ENCODE peak calls at places on chromosomes 13 and 19, in eight cellular contexts. One of them, this sample, is unnamed.

GRCh38 chr13:66714795-66715194 is 515.3 kb downstream of the PCDH9 start:
- DNase-seq in heart right ventricle: no peak
- DNase-seq in SK-N-SH: no peak
- DNase-seq in mammary epithelial cell: no peak
- DNase-seq in stomach: no peak
- DNase-seq in body of pancreas: no peak
- DNase-seq in transverse colon: no peak
- DNase-seq in mesendoderm: peak; percentile 2
- DNase-seq in this sample: no peak

GRCh38 chr13:49464621-49465325 is 20.7 kb downstream of the SETDB2 start:
- DNase-seq in stomach: no peak
- DNase-seq in mammary epithelial cell: no peak
- DNase-seq in mesendoderm: no peak
- DNase-seq in SK-N-SH: no peak
- DNase-seq in transverse colon: no peak
- DNase-seq in body of pancreas: no peak
- DNase-seq in heart right ventricle: no peak
- DNase-seq in this sample: no peak

GRCh38 chr13:55560331-55560730 is 1580.4 kb upstream of the PRR20A start:
- DNase-seq in transverse colon: no peak
- DNase-seq in SK-N-SH: no peak
- DNase-seq in heart right ventricle: no peak
- DNase-seq in body of pancreas: no peak
- DNase-seq in mammary epithelial cell: no peak
- DNase-seq in stomach: no peak
- DNase-seq in mesendoderm: no peak
- DNase-seq in this sample: no peak

GRCh38 chr13:28463481-28463880 is 31.4 kb downstream of the FLT1 start:
- DNase-seq in body of pancreas: no peak
- DNase-seq in transverse colon: no peak
- DNase-seq in mammary epithelial cell: no peak
- DNase-seq in heart right ventricle: no peak
- DNase-seq in SK-N-SH: no peak
- DNase-seq in stomach: no peak
- DNase-seq in mesendoderm: no peak
- DNase-seq in this sample: no peak

GRCh38 chr19:17311455-17312248 is 2.3 kb downstream of the DDA1 start:
- DNase-seq in transverse colon: no peak
- DNase-seq in body of pancreas: peak; percentile 16
- DNase-seq in mesendoderm: peak; percentile 77
- DNase-seq in heart right ventricle: no peak
- DNase-seq in SK-N-SH: no peak
- DNase-seq in mammary epithelial cell: peak; percentile 77
- DNase-seq in stomach: no peak
- DNase-seq in this sample: peak; percentile 68

GRCh38 chr13:52449323-52450011 is 967 bp downstream of the VPS36 start:
- DNase-seq in stomach: no peak
- DNase-seq in SK-N-SH: no peak
- DNase-seq in mammary epithelial cell: peak; percentile 20
- DNase-seq in mesendoderm: peak; percentile 4
- DNase-seq in body of pancreas: no peak
- DNase-seq in transverse colon: no peak
- DNase-seq in heart right ventricle: no peak
- DNase-seq in this sample: no peak

GRCh38 chr19:45152504-45153338 is 8.1 kb downstream of the NKPD1 start:
- DNase-seq in body of pancreas: peak; percentile 67
- DNase-seq in transverse colon: peak; percentile 67
- DNase-seq in mammary epithelial cell: no peak
- DNase-seq in stomach: peak; percentile 58
- DNase-seq in SK-N-SH: peak; percentile 80
- DNase-seq in heart right ventricle: peak; percentile 42
- DNase-seq in mesendoderm: peak; percentile 71
- DNase-seq in this sample: peak; percentile 89

GRCh38 chr19:39951686-39952085 is 17.3 kb upstream of the FCGBP start:
- DNase-seq in mesendoderm: no peak
- DNase-seq in stomach: peak; percentile 22
- DNase-seq in mammary epithelial cell: peak; percentile 48
- DNase-seq in SK-N-SH: no peak
- DNase-seq in transverse colon: no peak
- DNase-seq in heart right ventricle: no peak
- DNase-seq in body of pancreas: no peak
- DNase-seq in this sample: no peak

GRCh38 chr13:20415694-20416107 is 110.0 kb downstream of the CRYL1 start:
- DNase-seq in transverse colon: no peak
- DNase-seq in heart right ventricle: no peak
- DNase-seq in stomach: no peak
- DNase-seq in mesendoderm: no peak
- DNase-seq in SK-N-SH: no peak
- DNase-seq in mammary epithelial cell: no peak
- DNase-seq in body of pancreas: no peak
- DNase-seq in this sample: no peak

GRCh38 chr13:51118809-51119431 is 7.8 kb upstream of the C13orf42 start:
- DNase-seq in mammary epithelial cell: no peak
- DNase-seq in transverse colon: no peak
- DNase-seq in stomach: no peak
- DNase-seq in heart right ventricle: no peak
- DNase-seq in SK-N-SH: no peak
- DNase-seq in body of pancreas: peak; percentile 53
- DNase-seq in mesendoderm: no peak
- DNase-seq in this sample: peak; percentile 39

GRCh38 chr13:26475176-26476110 is 82.0 kb upstream of the WASF3 start:
- DNase-seq in stomach: no peak
- DNase-seq in mammary epithelial cell: no peak
- DNase-seq in transverse colon: no peak
- DNase-seq in body of pancreas: no peak
- DNase-seq in SK-N-SH: no peak
- DNase-seq in heart right ventricle: no peak
- DNase-seq in mesendoderm: no peak
- DNase-seq in this sample: peak; percentile 89

GRCh38 chr19:46426506-46427162 is 2.1 kb downstream of the PNMA8C start:
- DNase-seq in heart right ventricle: peak; percentile 59
- DNase-seq in stomach: peak; percentile 55
- DNase-seq in mesendoderm: peak; percentile 87
- DNase-seq in transverse colon: peak; percentile 46
- DNase-seq in SK-N-SH: peak; percentile 94
- DNase-seq in body of pancreas: peak; percentile 90
- DNase-seq in mammary epithelial cell: no peak
- DNase-seq in this sample: peak; percentile 95
- H3K4me3 ChIP-seq in heart right ventricle: peak overlapping the region; percentile 65
- H3K4me3 ChIP-seq in stomach: peak overlapping the region; percentile 54
- H3K4me3 ChIP-seq in mesendoderm: peak overlapping the region; percentile 80
- H3K4me3 ChIP-seq in transverse colon: peak overlapping the region; percentile 35
- H3K4me3 ChIP-seq in SK-N-SH: peak overlapping the region; percentile 62
- H3K4me3 ChIP-seq in body of pancreas: peak overlapping the region; percentile 71
- H3K4me3 ChIP-seq in mammary epithelial cell: peak overlapping the region; percentile 8
- H3K4me3 ChIP-seq in this sample: peak overlapping the region; percentile 85

DNA sequence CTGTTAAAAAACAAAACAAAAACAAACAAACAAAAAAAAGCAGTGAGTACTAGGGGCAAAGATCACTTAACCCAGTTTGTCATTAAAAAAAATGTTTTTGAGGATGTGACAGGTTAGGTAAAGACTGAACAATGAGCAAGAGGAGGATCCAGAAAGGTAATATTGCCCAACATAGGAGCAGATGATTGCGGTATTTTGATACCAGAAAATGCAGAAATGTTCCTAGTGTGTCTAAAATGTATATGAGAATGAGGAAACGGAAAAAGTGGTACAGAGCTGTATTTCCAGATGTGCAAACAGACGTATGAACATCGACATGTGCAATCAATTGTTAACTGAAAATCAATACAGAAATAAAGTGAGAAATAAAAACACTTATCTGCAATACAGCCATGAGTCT is 4.9 kb upstream of the LILRA4 start:
- DNase-seq in SK-N-SH: no peak
- DNase-seq in transverse colon: no peak
- DNase-seq in body of pancreas: no peak
- DNase-seq in mesendoderm: no peak
- DNase-seq in mammary epithelial cell: no peak
- DNase-seq in stomach: no peak
- DNase-seq in heart right ventricle: no peak
- DNase-seq in this sample: no peak
- H3K27me3 ChIP-seq in SK-N-SH: peaks cover 68% of the 10 kb centered on the region
- H3K27me3 ChIP-seq in transverse colon: peaks cover 5% of the 10 kb centered on the region
- H3K27me3 ChIP-seq in body of pancreas: no peaks in the 10 kb centered on the region
- H3K27me3 ChIP-seq in mesendoderm: no peaks in the 10 kb centered on the region
- H3K27me3 ChIP-seq in mammary epithelial cell: no peaks in the 10 kb centered on the region
- H3K27me3 ChIP-seq in stomach: no peaks in the 10 kb centered on the region
- H3K27me3 ChIP-seq in heart right ventricle: no peaks in the 10 kb centered on the region
- H3K27me3 ChIP-seq in this sample: no peaks in the 10 kb centered on the region

GRCh38 chr19:46487178-46487801 is 8.4 kb downstream of the PNMA8B start:
- DNase-seq in heart right ventricle: no peak
- DNase-seq in mesendoderm: no peak
- DNase-seq in SK-N-SH: no peak
- DNase-seq in stomach: no peak
- DNase-seq in transverse colon: no peak
- DNase-seq in mammary epithelial cell: no peak
- DNase-seq in body of pancreas: no peak
- DNase-seq in this sample: no peak
- H3K4me3 ChIP-seq in heart right ventricle: peak overlapping the region; percentile 48
- H3K4me3 ChIP-seq in mesendoderm: no peak overlapping the region
- H3K4me3 ChIP-seq in SK-N-SH: peak overlapping the region; percentile 52
- H3K4me3 ChIP-seq in stomach: peak overlapping the region; percentile 28
- H3K4me3 ChIP-seq in transverse colon: no peak overlapping the region
- H3K4me3 ChIP-seq in mammary epithelial cell: peak overlapping the region; percentile 42
- H3K4me3 ChIP-seq in body of pancreas: no peak overlapping the region
- H3K4me3 ChIP-seq in this sample: peak overlapping the region; percentile 68

GRCh38 chr13:21671793-21672680 is 1.2 kb downstream of the FGF9 start:
- DNase-seq in body of pancreas: no peak
- DNase-seq in stomach: no peak
- DNase-seq in transverse colon: no peak
- DNase-seq in mesendoderm: no peak
- DNase-seq in SK-N-SH: peak; percentile 31
- DNase-seq in heart right ventricle: no peak
- DNase-seq in mammary epithelial cell: no peak
- DNase-seq in this sample: peak; percentile 49
- H3K27me3 ChIP-seq in body of pancreas: no peaks in the 10 kb centered on the region
- H3K27me3 ChIP-seq in stomach: peaks cover 56% of the 10 kb centered on the region
- H3K27me3 ChIP-seq in transverse colon: peaks cover 69% of the 10 kb centered on the region
- H3K27me3 ChIP-seq in mesendoderm: peaks cover 39% of the 10 kb centered on the region
- H3K27me3 ChIP-seq in SK-N-SH: peaks cover 89% of the 10 kb centered on the region
- H3K27me3 ChIP-seq in heart right ventricle: peaks cover 3% of the 10 kb centered on the region
- H3K27me3 ChIP-seq in mammary epithelial cell: peaks cover 21% of the 10 kb centered on the region
- H3K27me3 ChIP-seq in this sample: peaks cover 85% of the 10 kb centered on the region

GRCh38 chr19:19538077-19538764 is at the start of gene CILP2:
- DNase-seq in mammary epithelial cell: no peak
- DNase-seq in body of pancreas: peak; percentile 55
- DNase-seq in transverse colon: peak; percentile 41
- DNase-seq in SK-N-SH: peak; percentile 96
- DNase-seq in stomach: peak; percentile 37
- DNase-seq in heart right ventricle: no peak
- DNase-seq in mesendoderm: peak; percentile 69
- DNase-seq in this sample: peak; percentile 94

GRCh38 chr19:19538767-19539166 is 702 bp downstream of the CILP2 start:
- DNase-seq in transverse colon: no peak
- DNase-seq in mammary epithelial cell: no peak
- DNase-seq in SK-N-SH: no peak
- DNase-seq in body of pancreas: no peak
- DNase-seq in mesendoderm: peak; percentile 36
- DNase-seq in heart right ventricle: no peak
- DNase-seq in stomach: no peak
- DNase-seq in this sample: peak; percentile 64

GRCh38 chr19:19535311-19536191 is 2.5 kb upstream of the CILP2 start:
- DNase-seq in body of pancreas: no peak
- DNase-seq in heart right ventricle: no peak
- DNase-seq in transverse colon: no peak
- DNase-seq in mesendoderm: no peak
- DNase-seq in mammary epithelial cell: no peak
- DNase-seq in SK-N-SH: no peak
- DNase-seq in stomach: no peak
- DNase-seq in this sample: no peak

GRCh38 chr19:19539738-19540703 is 2.0 kb downstream of the CILP2 start:
- DNase-seq in transverse colon: peak; percentile 72
- DNase-seq in stomach: peak; percentile 69
- DNase-seq in heart right ventricle: peak; percentile 45
- DNase-seq in mesendoderm: peak; percentile 83
- DNase-seq in body of pancreas: peak; percentile 56
- DNase-seq in mammary epithelial cell: peak; percentile 25
- DNase-seq in SK-N-SH: peak; percentile 93
- DNase-seq in this sample: peak; percentile 96

GRCh38 chr19:19537321-19538048 is 580 bp upstream of the CILP2 start:
- DNase-seq in heart right ventricle: no peak
- DNase-seq in stomach: no peak
- DNase-seq in transverse colon: no peak
- DNase-seq in mammary epithelial cell: no peak
- DNase-seq in mesendoderm: no peak
- DNase-seq in body of pancreas: peak; percentile 31
- DNase-seq in SK-N-SH: no peak
- DNase-seq in this sample: peak; percentile 62
- H3K4me3 ChIP-seq in heart right ventricle: no peak overlapping the region
- H3K4me3 ChIP-seq in stomach: peak overlapping the region; percentile 7
- H3K4me3 ChIP-seq in transverse colon: no peak overlapping the region
- H3K4me3 ChIP-seq in mammary epithelial cell: no peak overlapping the region
- H3K4me3 ChIP-seq in mesendoderm: no peak overlapping the region
- H3K4me3 ChIP-seq in body of pancreas: no peak overlapping the region
- H3K4me3 ChIP-seq in SK-N-SH: no peak overlapping the region
- H3K4me3 ChIP-seq in this sample: peak overlapping the region; percentile 74

GRCh38 chr13:112000888-112001287 is 66.1 kb upstream of the SOX1 start:
- DNase-seq in heart right ventricle: no peak
- DNase-seq in SK-N-SH: no peak
- DNase-seq in stomach: no peak
- DNase-seq in body of pancreas: no peak
- DNase-seq in transverse colon: no peak
- DNase-seq in mammary epithelial cell: no peak
- DNase-seq in mesendoderm: no peak
- DNase-seq in this sample: no peak

GRCh38 chr13:111994578-111994977 is 72.4 kb upstream of the SOX1 start:
- DNase-seq in body of pancreas: no peak
- DNase-seq in mammary epithelial cell: no peak
- DNase-seq in mesendoderm: no peak
- DNase-seq in heart right ventricle: no peak
- DNase-seq in stomach: no peak
- DNase-seq in transverse colon: no peak
- DNase-seq in SK-N-SH: no peak
- DNase-seq in this sample: no peak

GRCh38 chr13:111993701-111994100 is 73.2 kb upstream of the SOX1 start:
- DNase-seq in transverse colon: no peak
- DNase-seq in body of pancreas: no peak
- DNase-seq in mesendoderm: no peak
- DNase-seq in stomach: no peak
- DNase-seq in heart right ventricle: no peak
- DNase-seq in mammary epithelial cell: no peak
- DNase-seq in SK-N-SH: no peak
- DNase-seq in this sample: no peak

GRCh38 chr13:112001571-112001970 is 65.4 kb upstream of the SOX1 start:
- DNase-seq in SK-N-SH: no peak
- DNase-seq in body of pancreas: no peak
- DNase-seq in mesendoderm: no peak
- DNase-seq in mammary epithelial cell: no peak
- DNase-seq in transverse colon: no peak
- DNase-seq in stomach: no peak
- DNase-seq in heart right ventricle: no peak
- DNase-seq in this sample: no peak

GRCh38 chr13:111999352-111999751 is 67.6 kb upstream of the SOX1 start:
- DNase-seq in mammary epithelial cell: no peak
- DNase-seq in transverse colon: no peak
- DNase-seq in SK-N-SH: no peak
- DNase-seq in mesendoderm: no peak
- DNase-seq in heart right ventricle: no peak
- DNase-seq in stomach: no peak
- DNase-seq in body of pancreas: no peak
- DNase-seq in this sample: no peak
- H3K27me3 ChIP-seq in mammary epithelial cell: no peaks in the 10 kb centered on the region
- H3K27me3 ChIP-seq in transverse colon: no peaks in the 10 kb centered on the region
- H3K27me3 ChIP-seq in SK-N-SH: no peaks in the 10 kb centered on the region
- H3K27me3 ChIP-seq in mesendoderm: peaks cover 4% of the 10 kb centered on the region
- H3K27me3 ChIP-seq in heart right ventricle: no peaks in the 10 kb centered on the region
- H3K27me3 ChIP-seq in stomach: no peaks in the 10 kb centered on the region
- H3K27me3 ChIP-seq in body of pancreas: no peaks in the 10 kb centered on the region
- H3K27me3 ChIP-seq in this sample: peaks cover 27% of the 10 kb centered on the region